ENCODE peak calls at places on chromosomes 13 and 19, in eight cellular contexts. P is left lung, A is MM.1S, U is lung, E is astrocyte, R is tibial artery, K is HAP-1, Q is GM12864. S is an unnamed sample.

GRCh38 chr19:48934837-48935236 is 1.3 kb downstream of the DHDH start:
- DNase-seq in P (no peak), A (no peak), U (no peak), E (no peak), R (no peak), K (no peak), Q (no peak), S (no peak)

GRCh38 chr19:38035515-38036495 is 128.8 kb downstream of the SIPA1L3 start:
- DNase-seq in P (peak), A (no peak), U (no peak), E (peak), R (no peak), K (no peak), Q (no peak), S (peak)

GRCh38 chr13:51764184-51765141 is 39.5 kb downstream of the DHRS12 start:
- DNase-seq in P (no peak), A (peak), U (no peak), E (peak), R (peak), K (no peak), Q (peak), S (peak)

GRCh38 chr19:58480831-58481230 is 4.7 kb downstream of the ZNF446 start:
- DNase-seq in P (no peak), A (no peak), U (no peak), E (no peak), R (no peak), K (no peak), Q (no peak), S (no peak)

GRCh38 chr19:6020972-6021805 is 43.2 kb upstream of the RANBP3 start:
- DNase-seq in P (peak), A (no peak), U (no peak), E (no peak), R (no peak), K (no peak), Q (no peak), S (no peak)

GRCh38 chr19:34316741-34317241 is 48.2 kb upstream of the GPI start:
- DNase-seq in P (no peak), A (no peak), U (no peak), E (peak), R (no peak), K (no peak), Q (no peak), S (peak)

GRCh38 chr13:71867101-71867814 is at the start of gene DACH1:
- DNase-seq in P (peak), A (peak), U (peak), E (peak), R (peak), K (peak), Q (no peak), S (peak)

GRCh38 chr13:27024062-27024461 is 147.5 kb downstream of the USP12 start:
- DNase-seq in P (no peak), A (no peak), U (no peak), E (no peak), R (no peak), K (no peak), Q (no peak), S (no peak)

GRCh38 chr19:1222394-1222793 is 15.4 kb downstream of the CBARP start:
- DNase-seq in P (no peak), A (no peak), U (no peak), E (no peak), R (no peak), K (no peak), Q (no peak), S (no peak)

GRCh38 chr19:784541-784940 is 12.7 kb upstream of the PTBP1 start:
- DNase-seq in P (no peak), A (no peak), U (no peak), E (no peak), R (no peak), K (no peak), Q (no peak), S (no peak)

GRCh38 chr13:39415403-39415802 is 187.6 kb downstream of the LHFPL6 start:
- DNase-seq in P (no peak), A (no peak), U (peak), E (no peak), R (peak), K (peak), Q (no peak), S (peak)

GRCh38 chr19:47619763-47620162 is 10.8 kb downstream of the BICRA start:
- DNase-seq in P (peak), A (no peak), U (no peak), E (peak), R (no peak), K (no peak), Q (no peak), S (peak)

GRCh38 chr13:65292488-65292901 is 1937.6 kb downstream of the PCDH9 start:
- DNase-seq in P (no peak), A (no peak), U (no peak), E (peak), R (no peak), K (no peak), Q (no peak), S (peak)

GRCh38 chr19:742540-743075 is 8.3 kb upstream of the MISP start:
- DNase-seq in P (no peak), A (no peak), U (no peak), E (no peak), R (no peak), K (no peak), Q (no peak), S (no peak)

GRCh38 chr19:2544576-2545415 is 68.9 kb downstream of the GADD45B start:
- DNase-seq in P (peak), A (no peak), U (no peak), E (no peak), R (no peak), K (no peak), Q (no peak), S (no peak)

GRCh38 chr19:57242821-57243220 is 2.4 kb downstream of the ZNF805 start:
- DNase-seq in P (no peak), A (no peak), U (no peak), E (no peak), R (no peak), K (no peak), Q (no peak), S (no peak)

GRCh38 chr13:20190481-20191310 is 2.0 kb downstream of the GJB2 start:
- DNase-seq in P (no peak), A (no peak), U (no peak), E (peak), R (no peak), K (no peak), Q (no peak), S (peak)

GRCh38 chr13:112887557-112887991 is 81.4 kb upstream of the MCF2L start:
- DNase-seq in P (peak), A (no peak), U (no peak), E (no peak), R (no peak), K (no peak), Q (no peak), S (no peak)

GRCh38 chr19:51808333-51808986 is 13.5 kb downstream of the FPR3 start:
- DNase-seq in P (no peak), A (no peak), U (no peak), E (no peak), R (no peak), K (no peak), Q (no peak), S (peak)

GRCh38 chr13:20159646-20160345 is 1.1 kb downstream of the GJA3 start:
- DNase-seq in P (no peak), A (no peak), U (no peak), E (peak), R (no peak), K (no peak), Q (no peak), S (peak)

GRCh38 chr13:28503182-28503980 is 8.5 kb upstream of the FLT1 start:
- DNase-seq in P (no peak), A (no peak), U (no peak), E (no peak), R (no peak), K (no peak), Q (no peak), S (no peak)

GRCh38 chr13:51815848-51816247 is 11.9 kb upstream of the DHRS12 start:
- DNase-seq in P (no peak), A (no peak), U (no peak), E (no peak), R (no peak), K (no peak), Q (no peak), S (no peak)

GRCh38 chr19:52343548-52343947 is 7.5 kb downstream of the ZNF610 start:
- DNase-seq in P (no peak), A (peak), U (peak), E (peak), R (peak), K (no peak), Q (peak), S (peak)

GRCh38 chr19:782195-783043 is 14.8 kb upstream of the PTBP1 start:
- DNase-seq in P (no peak), A (no peak), U (no peak), E (peak), R (no peak), K (peak), Q (no peak), S (peak)

GRCh38 chr19:15177269-15178116 is 23.3 kb downstream of the NOTCH3 start:
- DNase-seq in P (peak), A (peak), U (peak), E (no peak), R (peak), K (peak), Q (no peak), S (peak)

GRCh38 chr19:11451327-11451941 is 16.0 kb downstream of the PRKCSH start:
- DNase-seq in P (no peak), A (no peak), U (no peak), E (no peak), R (no peak), K (no peak), Q (no peak), S (no peak)

GRCh38 chr19:33400856-33401682 is 27.6 kb downstream of the CEBPG start:
- DNase-seq in P (peak), A (no peak), U (no peak), E (no peak), R (peak), K (no peak), Q (no peak), S (no peak)

GRCh38 chr13:73326215-73326558 is 267.4 kb downstream of the KLF5 start:
- DNase-seq in P (no peak), A (no peak), U (no peak), E (no peak), R (no peak), K (no peak), Q (no peak), S (no peak)

GRCh38 chr19:47729468-47729798 is 15.9 kb upstream of the NOP53 start:
- DNase-seq in P (peak), A (no peak), U (peak), E (peak), R (peak), K (no peak), Q (no peak), S (peak)

GRCh38 chr13:108561152-108561551 is 68.3 kb upstream of the MYO16 start:
- DNase-seq in P (no peak), A (no peak), U (no peak), E (no peak), R (no peak), K (no peak), Q (no peak), S (no peak)

GRCh38 chr13:37476874-37477273 is 121.7 kb downstream of the POSTN start:
- DNase-seq in P (no peak), A (no peak), U (no peak), E (peak), R (no peak), K (no peak), Q (no peak), S (no peak)

GRCh38 chr19:2680808-2681207 is 21.7 kb downstream of the GNG7 start:
- DNase-seq in P (no peak), A (no peak), U (no peak), E (no peak), R (no peak), K (no peak), Q (peak), S (no peak)

GRCh38 chr19:5314012-5314906 is 26.4 kb downstream of the PTPRS start:
- DNase-seq in P (no peak), A (no peak), U (no peak), E (no peak), R (no peak), K (no peak), Q (no peak), S (peak)

GRCh38 chr19:5536337-5536894 is 31.3 kb downstream of the TINCR start:
- DNase-seq in P (peak), A (no peak), U (no peak), E (peak), R (no peak), K (peak), Q (no peak), S (peak)

GRCh38 chr13:93496985-93497673 is 270.5 kb downstream of the GPC6 start:
- DNase-seq in P (no peak), A (no peak), U (no peak), E (no peak), R (no peak), K (peak), Q (no peak), S (no peak)

GRCh38 chr13:19759669-19760068 is 23.1 kb downstream of the PSPC1 start:
- DNase-seq in P (no peak), A (no peak), U (no peak), E (no peak), R (no peak), K (no peak), Q (no peak), S (peak)

GRCh38 chr19:13964776-13965175 is 12.5 kb downstream of the DCAF15 start:
- DNase-seq in P (no peak), A (no peak), U (no peak), E (peak), R (no peak), K (no peak), Q (no peak), S (no peak)

DNA sequence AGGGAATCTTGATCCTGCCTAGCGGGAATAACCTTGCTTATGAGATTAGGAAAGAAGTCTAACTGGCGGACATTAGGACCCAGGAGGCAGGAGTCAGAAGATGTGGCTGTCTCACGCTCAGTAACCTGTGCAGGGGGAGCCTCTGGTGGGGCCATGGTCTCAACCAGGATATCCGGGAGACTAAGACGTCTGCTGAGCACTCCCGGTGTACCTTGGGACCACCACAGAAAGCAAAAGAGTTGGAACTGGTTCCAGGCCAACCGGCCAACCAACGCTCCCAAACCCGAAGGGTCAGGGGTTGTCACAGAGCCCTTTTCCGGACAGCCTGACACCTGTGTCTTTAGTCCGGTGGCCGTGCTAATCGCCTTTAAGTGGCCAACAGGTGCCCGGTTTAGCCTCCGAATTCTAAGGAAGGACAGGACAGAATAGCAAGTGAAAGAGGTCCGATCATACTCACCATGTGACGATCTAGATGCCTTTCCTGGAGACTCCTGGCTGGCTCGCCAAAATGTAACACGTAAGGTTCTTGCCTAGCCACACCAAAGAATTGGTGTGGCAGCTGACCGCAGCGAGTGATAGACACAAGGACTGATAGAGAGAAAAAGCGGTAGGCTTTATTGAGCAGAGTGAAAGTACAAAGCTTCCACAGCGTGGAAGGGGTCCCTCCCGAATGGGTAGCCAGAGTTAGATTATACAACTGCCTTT is 103.9 kb upstream of the DIAPH3 start:
- DNase-seq in P (no peak), A (no peak), U (no peak), E (peak), R (no peak), K (no peak), Q (no peak), S (peak)
- H3K4me3 ChIP-seq in P (peak), A (no peak), U (peak), E (peak), R (peak), K (no peak), Q (peak), S (peak)

GRCh38 chr19:16454519-16454918 is 17.3 kb downstream of the EPS15L1 start:
- DNase-seq in P (peak), A (no peak), U (no peak), E (no peak), R (no peak), K (no peak), Q (no peak), S (no peak)
- H3K4me3 ChIP-seq in P (no peak), A (no peak), U (no peak), E (no peak), R (no peak), K (no peak), Q (no peak), S (no peak)

GRCh38 chr13:110875243-110875642 is 39.6 kb downstream of the ANKRD10 start:
- DNase-seq in P (no peak), A (no peak), U (no peak), E (no peak), R (no peak), K (no peak), Q (no peak), S (no peak)
- H3K4me3 ChIP-seq in P (no peak), A (peak), U (no peak), E (peak), R (peak), K (no peak), Q (no peak), S (no peak)

GRCh38 chr19:43461303-43461702 is 4.1 kb downstream of the LYPD3 start:
- DNase-seq in P (no peak), A (no peak), U (no peak), E (no peak), R (no peak), K (no peak), Q (no peak), S (no peak)

GRCh38 chr19:43455321-43456113 is 9.9 kb downstream of the LYPD3 start:
- DNase-seq in P (no peak), A (no peak), U (no peak), E (no peak), R (no peak), K (no peak), Q (no peak), S (no peak)

GRCh38 chr19:43460362-43461016 is 4.9 kb downstream of the LYPD3 start:
- DNase-seq in P (no peak), A (no peak), U (no peak), E (no peak), R (no peak), K (no peak), Q (no peak), S (no peak)

GRCh38 chr19:43462383-43462782 is 3.0 kb downstream of the LYPD3 start:
- DNase-seq in P (no peak), A (no peak), U (no peak), E (no peak), R (no peak), K (no peak), Q (no peak), S (no peak)

DNA sequence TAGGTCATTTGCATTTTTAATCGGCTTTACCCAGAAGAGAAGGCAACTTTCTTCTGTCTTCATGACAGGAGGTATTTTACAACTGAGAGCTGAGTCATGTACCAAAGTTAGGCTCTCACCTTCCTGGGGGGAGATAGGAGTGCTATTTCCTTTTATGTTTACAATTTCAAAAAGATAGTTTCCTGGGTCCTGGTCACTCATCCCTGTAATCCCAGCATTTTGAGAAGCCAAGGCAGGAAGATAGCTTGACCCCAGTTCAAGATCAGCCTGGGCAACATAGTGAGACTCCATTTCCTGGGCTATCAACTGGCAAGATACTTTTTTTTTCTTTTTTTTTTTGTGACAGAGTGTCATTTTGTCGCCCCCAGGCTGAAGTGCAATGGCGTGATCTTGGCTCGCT is 7.6 kb downstream of the LYPD3 start:
- DNase-seq in P (no peak), A (no peak), U (no peak), E (no peak), R (no peak), K (peak), Q (no peak), S (no peak)
- H3K4me3 ChIP-seq in P (no peak), A (no peak), U (no peak), E (no peak), R (no peak), K (no peak), Q (no peak), S (no peak)

GRCh38 chr13:75363371-75363770 is 118.6 kb downstream of the TBC1D4 start:
- DNase-seq in P (no peak), A (no peak), U (no peak), E (no peak), R (no peak), K (no peak), Q (no peak), S (no peak)

GRCh38 chr13:75364131-75364713 is 117.7 kb downstream of the TBC1D4 start:
- DNase-seq in P (no peak), A (no peak), U (no peak), E (no peak), R (no peak), K (no peak), Q (no peak), S (no peak)

GRCh38 chr13:75365724-75366173 is 116.2 kb downstream of the TBC1D4 start:
- DNase-seq in P (no peak), A (no peak), U (no peak), E (peak), R (no peak), K (no peak), Q (peak), S (peak)

GRCh38 chr13:75368167-75368566 is 113.8 kb downstream of the TBC1D4 start:
- DNase-seq in P (no peak), A (no peak), U (no peak), E (peak), R (peak), K (no peak), Q (no peak), S (peak)

DNA sequence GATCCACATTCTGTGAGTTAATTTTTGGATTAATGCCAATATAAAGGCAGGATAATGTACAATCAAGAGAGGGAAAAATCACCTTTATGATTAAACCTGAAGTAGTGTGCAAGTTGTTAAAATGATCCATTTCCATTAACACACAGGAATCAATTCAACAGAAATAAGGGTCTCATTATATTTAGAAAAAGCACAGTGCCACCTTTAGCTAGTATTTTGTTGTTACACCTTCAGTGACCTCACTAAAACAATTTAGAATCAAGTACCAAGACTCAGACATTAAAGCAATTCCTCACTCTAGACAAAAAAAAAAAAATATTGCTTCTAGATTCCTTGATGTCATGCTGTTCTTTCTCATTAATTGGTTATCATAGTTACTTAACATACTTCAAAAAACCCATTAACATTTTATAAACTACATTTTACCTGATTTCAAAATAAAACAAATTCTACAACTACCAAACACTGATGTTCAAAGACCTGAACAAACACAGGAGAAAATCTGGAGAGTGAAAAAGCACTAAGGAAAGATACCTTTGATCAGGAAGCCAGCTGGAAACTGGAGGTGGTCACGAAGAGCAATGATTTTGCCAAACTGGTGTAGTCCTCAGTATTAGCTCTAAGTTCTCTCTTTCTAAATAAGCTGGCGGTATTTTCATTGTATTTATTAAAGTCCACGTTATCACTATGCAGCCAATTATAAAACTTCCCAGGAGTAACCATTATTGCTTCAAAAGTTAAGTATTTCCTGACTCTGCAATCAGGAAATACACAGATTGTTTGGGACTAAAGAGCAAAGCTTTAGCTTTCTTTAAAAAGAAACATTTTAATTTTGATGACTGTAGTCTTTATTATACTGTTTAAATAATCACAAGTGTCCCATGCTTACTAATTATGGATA is 115.3 kb downstream of the TBC1D4 start:
- DNase-seq in P (no peak), A (no peak), U (no peak), E (no peak), R (no peak), K (no peak), Q (no peak), S (peak)
- H3K4me3 ChIP-seq in P (no peak), A (no peak), U (no peak), E (peak), R (no peak), K (no peak), Q (peak), S (peak)